ENCODE peak calls at places on chromosomes 7 and 10, in four cellular contexts. C is K562, Q is NT2/D1, A is stomach. R is an unnamed sample. For H3K9me3 and H3K36me3, the result is how much of the 10 kb centered on the place peaks cover.

GRCh38 chr7:39674391-39674790 is 51.0 kb downstream of the RALA start:
- DNase-seq in Q (no peak), C (no peak), A (no peak), R (no peak)

GRCh38 chr7:49324707-49325106 is 400.4 kb downstream of the CDC14C start:
- DNase-seq in Q (no peak), C (no peak), A (no peak), R (no peak)

GRCh38 chr7:136333636-136334035 is 356.5 kb upstream of the MTPN start:
- DNase-seq in C (no peak), Q (no peak), A (no peak), R (no peak)

GRCh38 chr7:31633894-31634494 is 53.0 kb upstream of the PPP1R17 start:
- DNase-seq in C (peak), A (peak), Q (peak), R (peak)

GRCh38 chr10:90461437-90462155 is 396.2 kb downstream of the HTR7 start:
- DNase-seq in Q (no peak), A (no peak), C (no peak), R (no peak)

GRCh38 chr10:21675157-21675796 is 141.2 kb downstream of the MLLT10 start:
- DNase-seq in A (no peak), C (peak), Q (peak), R (peak)

GRCh38 chr7:71488308-71488707 is 356.4 kb downstream of the GALNT17 start:
- DNase-seq in A (no peak), Q (no peak), C (no peak), R (no peak)

GRCh38 chr7:15015545-15016314 is 113.2 kb upstream of the DGKB start:
- DNase-seq in A (peak), C (peak), Q (peak), R (peak)

GRCh38 chr10:117216028-117216427 is 18.7 kb downstream of the KCNK18 start:
- DNase-seq in A (no peak), C (no peak), Q (no peak), R (no peak)

GRCh38 chr7:132418840-132419239 is 157.4 kb downstream of the PLXNA4 start:
- DNase-seq in A (no peak), C (no peak), Q (no peak), R (no peak)

GRCh38 chr7:79741684-79742083 is 288.2 kb upstream of the MAGI2 start:
- DNase-seq in C (no peak), A (no peak), Q (no peak), R (no peak)

GRCh38 chr7:55508301-55509011 is 63.8 kb downstream of the VOPP1 start:
- DNase-seq in Q (no peak), A (no peak), C (no peak), R (no peak)

GRCh38 chr10:7406712-7407333 is 4.0 kb downstream of the SFMBT2 start:
- DNase-seq in C (peak), A (no peak), Q (no peak), R (no peak)

GRCh38 chr10:47376522-47377220 is 7.4 kb downstream of the ZNF488 start:
- DNase-seq in C (no peak), Q (no peak), A (peak), R (no peak)

GRCh38 chr10:132681858-132682755 is 103.8 kb downstream of the NKX6-2 start:
- DNase-seq in A (no peak), C (no peak), Q (no peak), R (no peak)

GRCh38 chr10:69745698-69746097 is 56.0 kb upstream of the COL13A1 start:
- DNase-seq in Q (no peak), A (no peak), C (no peak), R (no peak)

GRCh38 chr10:15745748-15746147 is 26.0 kb upstream of the ITGA8 start:
- DNase-seq in A (no peak), Q (no peak), C (no peak), R (no peak)

GRCh38 chr7:75630549-75630948 is 108.2 kb downstream of the HIP1 start:
- DNase-seq in A (no peak), C (no peak), Q (no peak), R (no peak)

GRCh38 chr7:107660381-107661080 is at the start of gene SLC26A4:
- DNase-seq in A (no peak), Q (no peak), C (no peak), R (no peak)

GRCh38 chr10:110353244-110354119 is 48.8 kb upstream of the SMNDC1 start:
- DNase-seq in A (no peak), Q (no peak), C (peak), R (no peak)

GRCh38 chr10:18713077-18713476 is 53.8 kb downstream of the ARL5B start:
- DNase-seq in C (no peak), Q (no peak), A (no peak), R (no peak)

GRCh38 chr10:49359349-49360231 is 36.3 kb downstream of the DRGX start:
- DNase-seq in C (no peak), Q (peak), A (no peak), R (no peak)

GRCh38 chr10:34816067-34817002 is 1.2 kb upstream of the PARD3 start:
- DNase-seq in A (no peak), Q (no peak), C (no peak), R (no peak)

GRCh38 chr10:36942616-36943015 is 182.8 kb upstream of the ANKRD30A start:
- DNase-seq in C (no peak), Q (no peak), A (no peak), R (no peak)

GRCh38 chr10:36943534-36943933 is 181.9 kb upstream of the ANKRD30A start:
- DNase-seq in Q (peak), A (no peak), C (no peak), R (peak)

GRCh38 chr10:36946598-36946997 is 178.8 kb upstream of the ANKRD30A start:
- DNase-seq in A (no peak), C (no peak), Q (no peak), R (no peak)
- H3K9me3 ChIP-seq in A (under half), C (under half), Q (under half), R (under half)

GRCh38 chr10:75234017-75234682 is 1.6 kb downstream of the COMTD1 start:
- DNase-seq in C (peak), A (peak), Q (peak), R (peak)

GRCh38 chr10:75234683-75235374 is 928 bp downstream of the COMTD1 start:
- DNase-seq in C (peak), Q (no peak), A (peak), R (peak)

GRCh38 chr10:75235375-75236177 is at the start of gene COMTD1:
- DNase-seq in Q (peak), A (peak), C (peak), R (peak)

GRCh38 chr10:75238182-75239180 is 2.7 kb upstream of the COMTD1 start:
- DNase-seq in C (peak), A (no peak), Q (no peak), R (peak)

DNA sequence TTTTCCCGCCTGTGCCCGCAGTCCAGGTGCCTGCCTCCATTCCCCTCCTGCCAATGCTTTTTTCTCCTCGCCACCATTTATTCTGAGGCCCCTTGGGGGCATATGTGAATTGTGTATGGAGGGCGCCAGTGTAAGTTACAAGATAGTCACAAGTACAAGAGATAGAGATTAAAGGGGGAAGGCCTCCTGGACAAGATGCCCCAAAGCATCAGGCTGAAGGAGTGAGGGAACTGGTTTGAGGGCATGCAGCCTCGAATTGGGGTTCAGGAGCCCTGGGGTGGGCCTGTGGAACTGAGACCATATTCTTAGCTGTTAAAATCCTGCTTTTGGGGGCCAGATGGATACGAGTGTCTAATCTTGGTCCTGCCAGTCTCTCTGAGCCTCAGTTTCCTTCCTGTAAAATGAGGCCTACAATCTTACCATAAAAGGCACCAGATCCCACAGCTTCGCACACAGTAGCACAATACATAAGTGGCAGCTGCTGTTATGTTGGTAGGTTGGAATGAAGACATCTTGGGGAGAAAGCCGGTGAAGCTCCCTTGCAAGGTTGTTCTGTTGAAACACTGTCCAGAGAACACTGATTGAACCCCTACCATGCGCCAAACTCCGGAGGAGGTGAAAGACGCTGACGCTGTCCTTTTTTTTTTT is 545 bp upstream of the COMTD1 start:
- DNase-seq in A (no peak), Q (no peak), C (no peak), R (no peak)
- H3K4me3 ChIP-seq in A (peak), Q (no peak), C (peak), R (no peak)

GRCh38 chr7:23712368-23713284 is 2.6 kb downstream of the STK31 start:
- DNase-seq in A (no peak), Q (peak), C (peak), R (peak)
- H3K36me3 ChIP-seq in A (under half), Q (under half), C (under half), R (under half)

DNA sequence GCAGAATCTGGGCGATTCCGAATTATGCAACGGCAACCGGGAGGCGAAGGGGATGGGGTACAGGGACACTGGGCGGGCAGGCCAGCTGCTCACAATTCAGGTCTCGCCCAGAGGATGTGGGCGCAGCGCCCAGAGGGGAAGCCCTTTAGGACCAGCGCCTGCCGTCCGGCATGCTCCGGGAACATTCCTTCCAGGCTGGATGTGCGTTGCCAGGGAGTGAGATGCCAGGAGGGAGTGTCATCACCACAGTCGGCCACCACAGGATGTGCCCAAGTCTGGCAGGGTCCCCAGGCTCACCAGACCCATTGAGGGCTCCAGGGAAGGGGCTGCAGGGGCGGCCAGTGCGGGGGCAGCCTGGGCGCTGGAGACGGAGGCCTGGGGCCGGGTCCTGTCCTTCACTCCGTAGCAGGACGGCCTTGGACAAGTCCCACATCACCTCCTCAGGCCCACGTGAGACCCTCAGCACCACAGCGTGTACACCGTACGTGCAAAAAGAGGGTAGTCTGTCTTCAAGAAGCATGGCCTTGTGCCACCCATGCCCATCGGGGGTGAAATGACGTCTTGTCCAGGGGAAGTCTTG is 63.9 kb downstream of the FOXL3 start:
- DNase-seq in A (no peak), Q (no peak), C (no peak), R (no peak)
- H3K9me3 ChIP-seq in A (under half), Q (under half), C (under half), R (under half)

DNA sequence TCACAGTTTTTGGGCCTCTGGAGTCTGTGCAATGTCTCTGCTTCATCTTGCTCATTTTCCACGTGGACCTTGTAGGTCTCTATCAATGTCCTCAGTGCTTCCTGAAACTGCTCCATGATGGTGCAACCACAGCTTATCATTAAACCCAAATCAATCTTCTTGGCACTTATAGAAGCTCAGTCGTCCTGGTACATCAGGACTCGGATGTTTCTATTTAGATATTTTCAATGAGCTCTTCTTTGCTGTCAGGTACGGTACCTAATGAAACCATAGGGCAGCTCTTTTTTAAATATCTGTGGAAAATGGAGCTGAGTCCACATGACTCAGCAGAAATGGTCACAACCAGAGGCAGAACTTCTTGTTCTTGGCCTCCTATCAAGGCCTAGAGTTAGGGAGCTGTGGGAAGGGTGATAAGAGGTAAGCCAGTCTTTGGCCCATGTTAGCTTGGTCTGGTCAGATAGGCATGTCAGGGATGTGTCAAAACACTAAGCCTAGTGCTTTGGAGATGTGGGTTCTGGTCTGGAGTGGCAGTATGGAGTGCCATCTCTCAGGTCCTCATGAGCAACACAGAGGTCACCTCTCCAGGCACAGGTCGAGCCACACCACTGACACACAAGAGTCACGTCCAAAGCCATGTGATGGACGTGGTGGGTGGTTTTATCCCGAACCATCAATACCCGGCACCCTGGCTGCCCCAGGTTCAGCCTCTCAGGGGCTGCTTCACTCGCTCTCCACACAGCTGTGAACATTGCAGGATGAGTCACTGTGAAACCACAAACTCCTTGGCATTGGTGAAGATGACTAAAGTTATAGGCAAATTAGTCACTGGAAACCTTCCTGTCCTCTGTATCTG is 87.0 kb downstream of the TBXAS1 start:
- DNase-seq in C (peak), A (peak), Q (no peak), R (no peak)
- H3K4me3 ChIP-seq in C (no peak), A (no peak), Q (no peak), R (no peak)

GRCh38 chr7:82173400-82174021 is 270.1 kb downstream of the CACNA2D1 start:
- DNase-seq in C (no peak), Q (no peak), A (no peak), R (no peak)

GRCh38 chr7:82172017-82172416 is 271.6 kb downstream of the CACNA2D1 start:
- DNase-seq in A (no peak), Q (no peak), C (no peak), R (peak)

GRCh38 chr7:82175319-82175718 is 268.3 kb downstream of the CACNA2D1 start:
- DNase-seq in C (no peak), A (no peak), Q (no peak), R (peak)

GRCh38 chr7:82167568-82168314 is 275.8 kb downstream of the CACNA2D1 start:
- DNase-seq in A (no peak), Q (no peak), C (no peak), R (no peak)

GRCh38 chr7:82172896-82173295 is 270.7 kb downstream of the CACNA2D1 start:
- DNase-seq in Q (no peak), A (no peak), C (no peak), R (no peak)
- H3K36me3 ChIP-seq in Q (under half), A (under half), C (under half), R (under half)

GRCh38 chr7:157884461-157885062 is 547.8 kb downstream of the DNAJB6 start:
- DNase-seq in A (no peak), Q (no peak), C (no peak), R (no peak)
- H3K9me3 ChIP-seq in A (under half), Q (under half), C (under half), R (under half)

GRCh38 chr10:51079766-51080165 is 5.5 kb downstream of the PRKG1 start:
- DNase-seq in A (no peak), C (no peak), Q (no peak), R (no peak)

GRCh38 chr10:51082857-51083256 is 8.6 kb downstream of the PRKG1 start:
- DNase-seq in C (no peak), A (no peak), Q (no peak), R (no peak)

GRCh38 chr10:51077507-51077906 is 3.2 kb downstream of the PRKG1 start:
- DNase-seq in C (no peak), Q (no peak), A (no peak), R (no peak)

GRCh38 chr10:51076442-51076841 is 2.2 kb downstream of the PRKG1 start:
- DNase-seq in C (no peak), Q (no peak), A (no peak), R (no peak)

GRCh38 chr10:51079331-51079730 is 5.0 kb downstream of the PRKG1 start:
- DNase-seq in C (no peak), Q (no peak), A (no peak), R (no peak)
- H3K4me3 ChIP-seq in C (no peak), Q (no peak), A (no peak), R (no peak)